ENCODE peak calls at places on chromosomes 3 and 15, in six cellular contexts. O, R, N, Q, P and S are unnamed samples. For H3K27me3, the result is how much of the 10 kb centered on the place peaks cover.

GRCh38 chr15:72495007-72495406 is 20.9 kb downstream of the ARIH1 start:
- DNase-seq in O (no peak), R (no peak), N (no peak), Q (no peak), P (no peak), S (no peak)

GRCh38 chr3:107965141-107965540 is 125.7 kb downstream of the CD47 start:
- DNase-seq in O (no peak), R (no peak), N (no peak), Q (no peak), P (no peak), S (no peak)

GRCh38 chr3:157573780-157574378 is 70.7 kb upstream of the VEPH1 start:
- DNase-seq in O (no peak), R (no peak), N (no peak), Q (no peak), P (peak), S (peak)

GRCh38 chr15:72740202-72740601 is 43.4 kb downstream of the ADPGK start:
- DNase-seq in O (no peak), R (no peak), N (peak), Q (no peak), P (no peak), S (no peak)

GRCh38 chr15:98416222-98416835 is 232.0 kb upstream of the IGF1R start:
- DNase-seq in O (no peak), R (no peak), N (no peak), Q (no peak), P (peak), S (no peak)

GRCh38 chr3:127851899-127852298 is 29.6 kb upstream of the MGLL start:
- DNase-seq in O (no peak), R (no peak), N (no peak), Q (no peak), P (no peak), S (no peak)

GRCh38 chr3:346186-346585 is 149.6 kb downstream of the CHL1 start:
- DNase-seq in O (no peak), R (no peak), N (no peak), Q (no peak), P (peak), S (peak)

GRCh38 chr3:161263057-161263456 is 41.9 kb downstream of the NMD3 start:
- DNase-seq in O (no peak), R (no peak), N (no peak), Q (no peak), P (peak), S (peak)

GRCh38 chr15:34708422-34708821 is 46.4 kb downstream of the GJD2 start:
- DNase-seq in O (no peak), R (no peak), N (no peak), Q (no peak), P (peak), S (peak)

GRCh38 chr15:81923561-81924350 is 122.1 kb downstream of the MEX3B start:
- DNase-seq in O (no peak), R (no peak), N (no peak), Q (no peak), P (peak), S (peak)

GRCh38 chr3:188202358-188203138 is 48.6 kb downstream of the LPP start:
- DNase-seq in O (no peak), R (no peak), N (no peak), Q (no peak), P (no peak), S (no peak)

GRCh38 chr3:111299070-111299672 is 227.6 kb downstream of the NECTIN3 start:
- DNase-seq in O (no peak), R (no peak), N (no peak), Q (no peak), P (peak), S (peak)

GRCh38 chr3:50352762-50353161 is 2.1 kb downstream of the CYB561D2 start:
- DNase-seq in O (no peak), R (no peak), N (no peak), Q (no peak), P (peak), S (no peak)

GRCh38 chr15:93138681-93139080 is 49.7 kb upstream of the RGMA start:
- DNase-seq in O (no peak), R (no peak), N (no peak), Q (no peak), P (no peak), S (no peak)
- H3K27me3 ChIP-seq in O (under half), R (half or more), N (under half), Q (under half), P (under half), S (under half)

DNA sequence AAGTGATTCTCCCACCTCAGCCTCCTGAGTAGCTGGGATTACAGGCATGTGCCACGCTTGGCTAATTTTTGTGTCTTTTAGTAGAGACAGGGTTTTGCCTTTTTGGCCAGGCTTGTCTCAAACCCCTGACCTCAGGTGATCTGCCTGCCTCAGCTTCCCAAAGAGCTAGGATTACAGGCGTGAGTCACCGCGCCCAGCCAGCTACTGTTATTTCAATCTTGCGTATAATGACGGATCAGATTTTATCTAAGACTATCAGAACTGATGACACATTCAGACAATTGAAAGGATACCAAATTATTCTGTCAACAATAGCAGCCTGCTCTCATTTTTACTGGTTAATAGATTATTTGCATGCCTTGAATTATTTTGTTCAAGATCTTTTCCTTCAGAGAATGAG is 612.2 kb downstream of the ZIC1 start:
- DNase-seq in O (peak), R (no peak), N (no peak), Q (no peak), P (no peak), S (no peak)
- H3K4me3 ChIP-seq in O (no peak), R (no peak), N (no peak), Q (no peak), P (no peak), S (no peak)

GRCh38 chr15:28107111-28107893 is 8.2 kb upstream of the OCA2 start:
- DNase-seq in O (peak), R (no peak), N (peak), Q (no peak), P (no peak), S (peak)

GRCh38 chr15:28105224-28105791 is 6.2 kb upstream of the OCA2 start:
- DNase-seq in O (no peak), R (no peak), N (no peak), Q (no peak), P (no peak), S (no peak)

GRCh38 chr15:28107894-28108255 is 8.8 kb upstream of the OCA2 start:
- DNase-seq in O (no peak), R (no peak), N (no peak), Q (no peak), P (no peak), S (no peak)

GRCh38 chr15:28105793-28106192 is 6.7 kb upstream of the OCA2 start:
- DNase-seq in O (no peak), R (no peak), N (no peak), Q (no peak), P (no peak), S (no peak)

GRCh38 chr15:28106294-28107110 is 7.4 kb upstream of the OCA2 start:
- DNase-seq in O (peak), R (no peak), N (peak), Q (no peak), P (no peak), S (no peak)
- H3K27me3 ChIP-seq in O (under half), R (under half), N (under half), Q (under half), P (under half), S (under half)

GRCh38 chr15:25641762-25642161 is 202.9 kb upstream of the UBE3A start:
- DNase-seq in O (no peak), R (no peak), N (no peak), Q (no peak), P (no peak), S (no peak)
- H3K4me3 ChIP-seq in O (no peak), R (no peak), N (no peak), Q (no peak), P (no peak), S (no peak)

DNA sequence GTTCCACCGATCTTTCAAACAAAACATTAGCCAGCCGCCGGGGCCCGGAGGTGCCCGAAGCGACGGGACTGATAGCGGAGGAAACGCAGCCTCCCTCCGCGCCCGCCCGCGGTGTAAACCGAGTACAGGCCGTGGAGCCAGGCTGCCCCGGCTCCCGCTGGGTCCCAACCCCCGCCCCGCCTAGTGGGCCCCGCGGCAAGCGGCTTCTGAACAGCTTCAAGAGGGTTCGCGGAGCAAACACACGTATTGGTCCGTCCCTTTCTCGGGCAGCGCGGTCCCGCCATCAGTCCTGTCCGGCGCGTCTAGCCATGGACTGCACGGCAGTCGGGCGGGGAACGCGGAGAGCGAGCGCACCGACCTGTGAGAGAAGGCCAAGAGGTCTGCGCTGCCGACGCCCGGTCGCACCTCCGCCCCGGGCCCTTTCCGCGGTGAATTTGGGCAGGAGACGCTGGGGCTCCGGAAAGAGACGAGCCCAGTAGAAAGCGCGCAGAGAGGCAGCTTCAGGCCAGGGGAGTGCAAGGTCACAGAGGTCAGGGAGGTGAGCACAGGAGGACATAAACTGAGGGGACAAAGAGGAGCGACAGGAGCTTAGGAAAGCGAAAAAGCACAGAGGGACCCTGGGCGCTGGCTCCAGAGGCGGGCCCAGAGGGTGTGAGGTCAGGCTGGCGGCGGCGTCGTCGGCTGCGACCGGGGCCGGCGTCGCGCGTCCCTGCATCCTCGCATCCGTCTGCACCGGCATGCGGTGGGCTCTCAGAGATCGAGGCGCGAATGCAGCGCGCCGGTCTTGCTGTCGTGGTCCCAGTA is 1.9 kb downstream of the FOXL2 start:
- DNase-seq in O (no peak), R (no peak), N (peak), Q (no peak), P (no peak), S (no peak)
- H3K27me3 ChIP-seq in O (half or more), R (half or more), N (under half), Q (half or more), P (half or more), S (half or more)

GRCh38 chr3:55601366-55602080 is 114.4 kb upstream of the WNT5A start:
- DNase-seq in O (no peak), R (no peak), N (no peak), Q (no peak), P (no peak), S (no peak)
- H3K4me3 ChIP-seq in O (no peak), R (no peak), N (no peak), Q (no peak), P (no peak), S (no peak)

GRCh38 chr3:147369671-147370123 is 36.6 kb downstream of the ZIC4 start:
- DNase-seq in O (no peak), R (no peak), N (no peak), Q (no peak), P (no peak), S (no peak)
- H3K27me3 ChIP-seq in O (half or more), R (half or more), N (under half), Q (half or more), P (half or more), S (half or more)

GRCh38 chr3:169772951-169773816 is at the start of gene MYNN:
- DNase-seq in O (peak), R (peak), N (peak), Q (peak), P (peak), S (peak)

GRCh38 chr3:169771651-169772529 is 1.3 kb upstream of the MYNN start:
- DNase-seq in O (peak), R (peak), N (peak), Q (peak), P (peak), S (peak)

GRCh38 chr3:169765281-169765624 is 393 bp upstream of the TERC start:
- DNase-seq in O (no peak), R (no peak), N (no peak), Q (no peak), P (no peak), S (no peak)

GRCh38 chr3:169772530-169772950 is 656 bp upstream of the MYNN start:
- DNase-seq in O (peak), R (peak), N (no peak), Q (peak), P (peak), S (peak)

GRCh38 chr3:169769287-169770181 is at the start of gene ACTRT3:
- DNase-seq in O (peak), R (peak), N (peak), Q (peak), P (peak), S (peak)
- H3K4me3 ChIP-seq in O (peak), R (peak), N (peak), Q (peak), P (peak), S (peak)

GRCh38 chr15:69673236-69673881 is 220.7 kb downstream of the RPLP1 start:
- DNase-seq in O (no peak), R (no peak), N (no peak), Q (no peak), P (no peak), S (no peak)

GRCh38 chr15:69679623-69680228 is 227.1 kb downstream of the RPLP1 start:
- DNase-seq in O (no peak), R (no peak), N (no peak), Q (no peak), P (no peak), S (no peak)

GRCh38 chr15:69677403-69677802 is 224.8 kb downstream of the RPLP1 start:
- DNase-seq in O (no peak), R (no peak), N (no peak), Q (no peak), P (no peak), S (no peak)

DNA sequence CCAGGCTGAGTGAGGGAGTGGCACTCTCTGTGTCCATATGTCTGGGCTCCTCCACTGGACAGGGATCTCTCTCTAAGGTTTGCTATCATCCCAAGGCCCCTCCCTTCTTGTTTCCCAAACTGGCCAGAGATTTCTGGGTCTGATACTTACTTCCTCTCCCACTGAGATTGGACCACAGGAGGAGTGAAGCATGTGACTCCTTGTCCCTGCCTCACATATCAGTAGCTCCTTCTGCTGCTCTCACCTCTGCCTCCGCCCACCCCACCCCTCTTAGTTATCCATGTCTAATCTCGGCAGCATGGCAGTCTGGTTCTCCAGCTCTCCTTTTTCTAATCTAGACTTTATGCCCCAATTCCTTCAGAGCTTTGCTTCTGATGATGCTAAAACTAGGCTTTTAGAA is 223.1 kb downstream of the RPLP1 start:
- DNase-seq in O (no peak), R (no peak), N (no peak), Q (no peak), P (no peak), S (no peak)
- H3K27me3 ChIP-seq in O (under half), R (under half), N (under half), Q (under half), P (half or more), S (under half)